ENCODE peak calls at places on chromosomes 3 and 15, in nine cellular contexts. One of them, this sample, is unnamed.

GRCh38 chr15:60799885-60800728 is 321.2 kb upstream of the ICE2 start:
- DNase-seq in NCI-H146: no peak
- DNase-seq in MCF 10A: no peak
- DNase-seq in NCI-H1092 treated with DMSO at 0.1 percent for 48 hours: no peak
- DNase-seq in myocyte: no peak
- DNase-seq in mammary epithelial cell: no peak
- DNase-seq in central memory CD8-positive, alpha-beta T cell: no peak
- DNase-seq in HS-5: peak
- DNase-seq in stimulated activated CD8-positive, alpha-beta memory T cell treated with anti-CD3 and anti-CD28 coated beads, Interleukin-7, amount 100 ng/mL, for 24 hours: no peak
- DNase-seq in this sample: no peak

GRCh38 chr3:20043398-20043797 is 3.2 kb downstream of the KAT2B start:
- DNase-seq in NCI-H146: no peak
- DNase-seq in MCF 10A: peak
- DNase-seq in NCI-H1092 treated with DMSO at 0.1 percent for 48 hours: no peak
- DNase-seq in myocyte: peak
- DNase-seq in mammary epithelial cell: no peak
- DNase-seq in central memory CD8-positive, alpha-beta T cell: peak
- DNase-seq in HS-5: no peak
- DNase-seq in stimulated activated CD8-positive, alpha-beta memory T cell treated with anti-CD3 and anti-CD28 coated beads, Interleukin-7, amount 100 ng/mL, for 24 hours: no peak
- DNase-seq in this sample: no peak

GRCh38 chr15:31824009-31824408 is 206.3 kb upstream of the CHRNA7 start:
- DNase-seq in NCI-H146: no peak
- DNase-seq in MCF 10A: no peak
- DNase-seq in NCI-H1092 treated with DMSO at 0.1 percent for 48 hours: no peak
- DNase-seq in myocyte: no peak
- DNase-seq in mammary epithelial cell: no peak
- DNase-seq in central memory CD8-positive, alpha-beta T cell: no peak
- DNase-seq in HS-5: no peak
- DNase-seq in stimulated activated CD8-positive, alpha-beta memory T cell treated with anti-CD3 and anti-CD28 coated beads, Interleukin-7, amount 100 ng/mL, for 24 hours: no peak
- DNase-seq in this sample: no peak

GRCh38 chr3:67459131-67459530 is 195.3 kb downstream of the SUCLG2 start:
- DNase-seq in NCI-H146: no peak
- DNase-seq in MCF 10A: no peak
- DNase-seq in NCI-H1092 treated with DMSO at 0.1 percent for 48 hours: no peak
- DNase-seq in myocyte: no peak
- DNase-seq in mammary epithelial cell: no peak
- DNase-seq in central memory CD8-positive, alpha-beta T cell: no peak
- DNase-seq in HS-5: no peak
- DNase-seq in stimulated activated CD8-positive, alpha-beta memory T cell treated with anti-CD3 and anti-CD28 coated beads, Interleukin-7, amount 100 ng/mL, for 24 hours: no peak
- DNase-seq in this sample: no peak

GRCh38 chr15:30885814-30886213 is 17.9 kb upstream of the FAN1 start:
- DNase-seq in NCI-H146: no peak
- DNase-seq in MCF 10A: peak
- DNase-seq in NCI-H1092 treated with DMSO at 0.1 percent for 48 hours: no peak
- DNase-seq in myocyte: peak
- DNase-seq in mammary epithelial cell: no peak
- DNase-seq in central memory CD8-positive, alpha-beta T cell: no peak
- DNase-seq in HS-5: no peak
- DNase-seq in stimulated activated CD8-positive, alpha-beta memory T cell treated with anti-CD3 and anti-CD28 coated beads, Interleukin-7, amount 100 ng/mL, for 24 hours: no peak
- DNase-seq in this sample: no peak

GRCh38 chr15:94229591-94230365 is 1.6 kb upstream of the MCTP2 start:
- DNase-seq in NCI-H146: no peak
- DNase-seq in MCF 10A: no peak
- DNase-seq in NCI-H1092 treated with DMSO at 0.1 percent for 48 hours: no peak
- DNase-seq in myocyte: no peak
- DNase-seq in mammary epithelial cell: peak
- DNase-seq in central memory CD8-positive, alpha-beta T cell: peak
- DNase-seq in HS-5: no peak
- DNase-seq in stimulated activated CD8-positive, alpha-beta memory T cell treated with anti-CD3 and anti-CD28 coated beads, Interleukin-7, amount 100 ng/mL, for 24 hours: no peak
- DNase-seq in this sample: no peak

GRCh38 chr3:53554559-53555511 is 60.4 kb downstream of the CACNA1D start:
- DNase-seq in NCI-H146: no peak
- DNase-seq in MCF 10A: no peak
- DNase-seq in NCI-H1092 treated with DMSO at 0.1 percent for 48 hours: no peak
- DNase-seq in myocyte: no peak
- DNase-seq in mammary epithelial cell: no peak
- DNase-seq in central memory CD8-positive, alpha-beta T cell: no peak
- DNase-seq in HS-5: no peak
- DNase-seq in stimulated activated CD8-positive, alpha-beta memory T cell treated with anti-CD3 and anti-CD28 coated beads, Interleukin-7, amount 100 ng/mL, for 24 hours: no peak
- DNase-seq in this sample: no peak

GRCh38 chr3:169103941-169104340 is 559.6 kb downstream of the MECOM start:
- DNase-seq in NCI-H146: no peak
- DNase-seq in MCF 10A: no peak
- DNase-seq in NCI-H1092 treated with DMSO at 0.1 percent for 48 hours: no peak
- DNase-seq in myocyte: peak
- DNase-seq in mammary epithelial cell: no peak
- DNase-seq in central memory CD8-positive, alpha-beta T cell: no peak
- DNase-seq in HS-5: no peak
- DNase-seq in stimulated activated CD8-positive, alpha-beta memory T cell treated with anti-CD3 and anti-CD28 coated beads, Interleukin-7, amount 100 ng/mL, for 24 hours: no peak
- DNase-seq in this sample: no peak

GRCh38 chr3:134757549-134758069 is 37.5 kb upstream of the EPHB1 start:
- DNase-seq in NCI-H146: no peak
- DNase-seq in MCF 10A: no peak
- DNase-seq in NCI-H1092 treated with DMSO at 0.1 percent for 48 hours: no peak
- DNase-seq in myocyte: no peak
- DNase-seq in mammary epithelial cell: no peak
- DNase-seq in central memory CD8-positive, alpha-beta T cell: no peak
- DNase-seq in HS-5: no peak
- DNase-seq in stimulated activated CD8-positive, alpha-beta memory T cell treated with anti-CD3 and anti-CD28 coated beads, Interleukin-7, amount 100 ng/mL, for 24 hours: no peak
- DNase-seq in this sample: no peak

GRCh38 chr15:56074866-56075265 is 81.5 kb upstream of the NEDD4 start:
- DNase-seq in NCI-H146: peak
- DNase-seq in MCF 10A: no peak
- DNase-seq in NCI-H1092 treated with DMSO at 0.1 percent for 48 hours: no peak
- DNase-seq in myocyte: no peak
- DNase-seq in mammary epithelial cell: no peak
- DNase-seq in central memory CD8-positive, alpha-beta T cell: no peak
- DNase-seq in HS-5: no peak
- DNase-seq in stimulated activated CD8-positive, alpha-beta memory T cell treated with anti-CD3 and anti-CD28 coated beads, Interleukin-7, amount 100 ng/mL, for 24 hours: no peak
- DNase-seq in this sample: no peak

GRCh38 chr15:35925634-35926380 is 379.8 kb upstream of the DPH6 start:
- DNase-seq in NCI-H146: no peak
- DNase-seq in MCF 10A: peak
- DNase-seq in NCI-H1092 treated with DMSO at 0.1 percent for 48 hours: no peak
- DNase-seq in myocyte: no peak
- DNase-seq in mammary epithelial cell: peak
- DNase-seq in central memory CD8-positive, alpha-beta T cell: no peak
- DNase-seq in HS-5: no peak
- DNase-seq in stimulated activated CD8-positive, alpha-beta memory T cell treated with anti-CD3 and anti-CD28 coated beads, Interleukin-7, amount 100 ng/mL, for 24 hours: no peak
- DNase-seq in this sample: no peak

GRCh38 chr3:52873433-52874159 is 23.8 kb downstream of the STIMATE start:
- DNase-seq in NCI-H146: no peak
- DNase-seq in MCF 10A: peak
- DNase-seq in NCI-H1092 treated with DMSO at 0.1 percent for 48 hours: no peak
- DNase-seq in myocyte: peak
- DNase-seq in mammary epithelial cell: peak
- DNase-seq in central memory CD8-positive, alpha-beta T cell: no peak
- DNase-seq in HS-5: no peak
- DNase-seq in stimulated activated CD8-positive, alpha-beta memory T cell treated with anti-CD3 and anti-CD28 coated beads, Interleukin-7, amount 100 ng/mL, for 24 hours: no peak
- DNase-seq in this sample: no peak

GRCh38 chr3:188060436-188060835 is 93.5 kb upstream of the LPP start:
- DNase-seq in NCI-H146: no peak
- DNase-seq in MCF 10A: no peak
- DNase-seq in NCI-H1092 treated with DMSO at 0.1 percent for 48 hours: no peak
- DNase-seq in myocyte: no peak
- DNase-seq in mammary epithelial cell: no peak
- DNase-seq in central memory CD8-positive, alpha-beta T cell: no peak
- DNase-seq in HS-5: no peak
- DNase-seq in stimulated activated CD8-positive, alpha-beta memory T cell treated with anti-CD3 and anti-CD28 coated beads, Interleukin-7, amount 100 ng/mL, for 24 hours: no peak
- DNase-seq in this sample: no peak

GRCh38 chr3:140931016-140931454 is 10.6 kb upstream of the SLC25A36 start:
- DNase-seq in NCI-H146: no peak
- DNase-seq in MCF 10A: no peak
- DNase-seq in NCI-H1092 treated with DMSO at 0.1 percent for 48 hours: no peak
- DNase-seq in myocyte: peak
- DNase-seq in mammary epithelial cell: no peak
- DNase-seq in central memory CD8-positive, alpha-beta T cell: no peak
- DNase-seq in HS-5: no peak
- DNase-seq in stimulated activated CD8-positive, alpha-beta memory T cell treated with anti-CD3 and anti-CD28 coated beads, Interleukin-7, amount 100 ng/mL, for 24 hours: no peak
- DNase-seq in this sample: no peak

GRCh38 chr3:42369832-42370231 is 40.6 kb downstream of the LYZL4 start:
- DNase-seq in NCI-H146: no peak
- DNase-seq in MCF 10A: no peak
- DNase-seq in NCI-H1092 treated with DMSO at 0.1 percent for 48 hours: no peak
- DNase-seq in myocyte: no peak
- DNase-seq in mammary epithelial cell: no peak
- DNase-seq in central memory CD8-positive, alpha-beta T cell: no peak
- DNase-seq in HS-5: no peak
- DNase-seq in stimulated activated CD8-positive, alpha-beta memory T cell treated with anti-CD3 and anti-CD28 coated beads, Interleukin-7, amount 100 ng/mL, for 24 hours: no peak
- DNase-seq in this sample: no peak

GRCh38 chr3:123156276-123156995 is 45.3 kb upstream of the SEC22A start:
- DNase-seq in NCI-H146: no peak
- DNase-seq in MCF 10A: no peak
- DNase-seq in NCI-H1092 treated with DMSO at 0.1 percent for 48 hours: no peak
- DNase-seq in myocyte: no peak
- DNase-seq in mammary epithelial cell: no peak
- DNase-seq in central memory CD8-positive, alpha-beta T cell: peak
- DNase-seq in HS-5: no peak
- DNase-seq in stimulated activated CD8-positive, alpha-beta memory T cell treated with anti-CD3 and anti-CD28 coated beads, Interleukin-7, amount 100 ng/mL, for 24 hours: no peak
- DNase-seq in this sample: no peak

GRCh38 chr3:143314291-143315093 is 194.9 kb downstream of the CHST2 start:
- DNase-seq in NCI-H146: no peak
- DNase-seq in MCF 10A: no peak
- DNase-seq in NCI-H1092 treated with DMSO at 0.1 percent for 48 hours: no peak
- DNase-seq in myocyte: peak
- DNase-seq in mammary epithelial cell: no peak
- DNase-seq in central memory CD8-positive, alpha-beta T cell: no peak
- DNase-seq in HS-5: no peak
- DNase-seq in stimulated activated CD8-positive, alpha-beta memory T cell treated with anti-CD3 and anti-CD28 coated beads, Interleukin-7, amount 100 ng/mL, for 24 hours: no peak
- DNase-seq in this sample: no peak

GRCh38 chr3:186979837-186980236 is 49.5 kb downstream of the ST6GAL1 start:
- DNase-seq in NCI-H146: no peak
- DNase-seq in MCF 10A: peak
- DNase-seq in NCI-H1092 treated with DMSO at 0.1 percent for 48 hours: no peak
- DNase-seq in myocyte: no peak
- DNase-seq in mammary epithelial cell: peak
- DNase-seq in central memory CD8-positive, alpha-beta T cell: no peak
- DNase-seq in HS-5: no peak
- DNase-seq in stimulated activated CD8-positive, alpha-beta memory T cell treated with anti-CD3 and anti-CD28 coated beads, Interleukin-7, amount 100 ng/mL, for 24 hours: no peak
- DNase-seq in this sample: no peak

GRCh38 chr15:84079885-84080777 is 155.4 kb upstream of the GOLGA6L4 start:
- DNase-seq in NCI-H146: peak
- DNase-seq in MCF 10A: no peak
- DNase-seq in NCI-H1092 treated with DMSO at 0.1 percent for 48 hours: peak
- DNase-seq in myocyte: peak
- DNase-seq in mammary epithelial cell: no peak
- DNase-seq in central memory CD8-positive, alpha-beta T cell: no peak
- DNase-seq in HS-5: no peak
- DNase-seq in stimulated activated CD8-positive, alpha-beta memory T cell treated with anti-CD3 and anti-CD28 coated beads, Interleukin-7, amount 100 ng/mL, for 24 hours: peak
- DNase-seq in this sample: no peak

GRCh38 chr3:46660543-46661523 is 32.6 kb downstream of the ALS2CL start:
- DNase-seq in NCI-H146: peak
- DNase-seq in MCF 10A: peak
- DNase-seq in NCI-H1092 treated with DMSO at 0.1 percent for 48 hours: peak
- DNase-seq in myocyte: no peak
- DNase-seq in mammary epithelial cell: peak
- DNase-seq in central memory CD8-positive, alpha-beta T cell: no peak
- DNase-seq in HS-5: no peak
- DNase-seq in stimulated activated CD8-positive, alpha-beta memory T cell treated with anti-CD3 and anti-CD28 coated beads, Interleukin-7, amount 100 ng/mL, for 24 hours: no peak
- DNase-seq in this sample: no peak

GRCh38 chr3:141306922-141307321 is 61.4 kb upstream of the ZBTB38 start:
- DNase-seq in NCI-H146: no peak
- DNase-seq in MCF 10A: no peak
- DNase-seq in NCI-H1092 treated with DMSO at 0.1 percent for 48 hours: no peak
- DNase-seq in myocyte: no peak
- DNase-seq in mammary epithelial cell: no peak
- DNase-seq in central memory CD8-positive, alpha-beta T cell: no peak
- DNase-seq in HS-5: no peak
- DNase-seq in stimulated activated CD8-positive, alpha-beta memory T cell treated with anti-CD3 and anti-CD28 coated beads, Interleukin-7, amount 100 ng/mL, for 24 hours: no peak
- DNase-seq in this sample: no peak

GRCh38 chr15:49644364-49644794 is 23.5 kb downstream of the DTWD1 start:
- DNase-seq in NCI-H146: no peak
- DNase-seq in MCF 10A: no peak
- DNase-seq in NCI-H1092 treated with DMSO at 0.1 percent for 48 hours: peak
- DNase-seq in myocyte: no peak
- DNase-seq in mammary epithelial cell: no peak
- DNase-seq in central memory CD8-positive, alpha-beta T cell: no peak
- DNase-seq in HS-5: no peak
- DNase-seq in stimulated activated CD8-positive, alpha-beta memory T cell treated with anti-CD3 and anti-CD28 coated beads, Interleukin-7, amount 100 ng/mL, for 24 hours: no peak
- DNase-seq in this sample: no peak

GRCh38 chr3:10119376-10119775 is 3.9 kb downstream of the BRK1 start:
- DNase-seq in NCI-H146: no peak
- DNase-seq in MCF 10A: no peak
- DNase-seq in NCI-H1092 treated with DMSO at 0.1 percent for 48 hours: no peak
- DNase-seq in myocyte: no peak
- DNase-seq in mammary epithelial cell: no peak
- DNase-seq in central memory CD8-positive, alpha-beta T cell: no peak
- DNase-seq in HS-5: no peak
- DNase-seq in stimulated activated CD8-positive, alpha-beta memory T cell treated with anti-CD3 and anti-CD28 coated beads, Interleukin-7, amount 100 ng/mL, for 24 hours: no peak
- DNase-seq in this sample: no peak

GRCh38 chr15:76200641-76201105 is 110.6 kb downstream of the ETFA start:
- DNase-seq in NCI-H146: no peak
- DNase-seq in MCF 10A: no peak
- DNase-seq in NCI-H1092 treated with DMSO at 0.1 percent for 48 hours: no peak
- DNase-seq in myocyte: no peak
- DNase-seq in mammary epithelial cell: no peak
- DNase-seq in central memory CD8-positive, alpha-beta T cell: no peak
- DNase-seq in HS-5: no peak
- DNase-seq in stimulated activated CD8-positive, alpha-beta memory T cell treated with anti-CD3 and anti-CD28 coated beads, Interleukin-7, amount 100 ng/mL, for 24 hours: no peak
- DNase-seq in this sample: no peak

GRCh38 chr3:79954756-79955155 is 187.0 kb upstream of the ROBO1 start:
- DNase-seq in NCI-H146: no peak
- DNase-seq in MCF 10A: peak
- DNase-seq in NCI-H1092 treated with DMSO at 0.1 percent for 48 hours: no peak
- DNase-seq in myocyte: no peak
- DNase-seq in mammary epithelial cell: peak
- DNase-seq in central memory CD8-positive, alpha-beta T cell: no peak
- DNase-seq in HS-5: no peak
- DNase-seq in stimulated activated CD8-positive, alpha-beta memory T cell treated with anti-CD3 and anti-CD28 coated beads, Interleukin-7, amount 100 ng/mL, for 24 hours: no peak
- DNase-seq in this sample: no peak

GRCh38 chr3:31652296-31652695 is 119.6 kb downstream of the STT3B start:
- DNase-seq in NCI-H146: no peak
- DNase-seq in MCF 10A: no peak
- DNase-seq in NCI-H1092 treated with DMSO at 0.1 percent for 48 hours: no peak
- DNase-seq in myocyte: no peak
- DNase-seq in mammary epithelial cell: no peak
- DNase-seq in central memory CD8-positive, alpha-beta T cell: no peak
- DNase-seq in HS-5: no peak
- DNase-seq in stimulated activated CD8-positive, alpha-beta memory T cell treated with anti-CD3 and anti-CD28 coated beads, Interleukin-7, amount 100 ng/mL, for 24 hours: no peak
- DNase-seq in this sample: no peak

GRCh38 chr3:197003461-197004385 is 25.9 kb downstream of the MELTF start:
- DNase-seq in NCI-H146: peak
- DNase-seq in MCF 10A: peak
- DNase-seq in NCI-H1092 treated with DMSO at 0.1 percent for 48 hours: peak
- DNase-seq in myocyte: no peak
- DNase-seq in mammary epithelial cell: no peak
- DNase-seq in central memory CD8-positive, alpha-beta T cell: no peak
- DNase-seq in HS-5: no peak
- DNase-seq in stimulated activated CD8-positive, alpha-beta memory T cell treated with anti-CD3 and anti-CD28 coated beads, Interleukin-7, amount 100 ng/mL, for 24 hours: no peak
- DNase-seq in this sample: no peak

GRCh38 chr15:53757906-53758305 is 1.6 kb downstream of the WDR72 start:
- DNase-seq in NCI-H146: no peak
- DNase-seq in MCF 10A: no peak
- DNase-seq in NCI-H1092 treated with DMSO at 0.1 percent for 48 hours: no peak
- DNase-seq in myocyte: no peak
- DNase-seq in mammary epithelial cell: no peak
- DNase-seq in central memory CD8-positive, alpha-beta T cell: no peak
- DNase-seq in HS-5: no peak
- DNase-seq in stimulated activated CD8-positive, alpha-beta memory T cell treated with anti-CD3 and anti-CD28 coated beads, Interleukin-7, amount 100 ng/mL, for 24 hours: no peak
- DNase-seq in this sample: no peak

GRCh38 chr3:139794469-139795265 is 116.9 kb upstream of the NMNAT3 start:
- DNase-seq in NCI-H146: no peak
- DNase-seq in MCF 10A: no peak
- DNase-seq in NCI-H1092 treated with DMSO at 0.1 percent for 48 hours: no peak
- DNase-seq in myocyte: no peak
- DNase-seq in mammary epithelial cell: peak
- DNase-seq in central memory CD8-positive, alpha-beta T cell: no peak
- DNase-seq in HS-5: no peak
- DNase-seq in stimulated activated CD8-positive, alpha-beta memory T cell treated with anti-CD3 and anti-CD28 coated beads, Interleukin-7, amount 100 ng/mL, for 24 hours: no peak
- DNase-seq in this sample: no peak

GRCh38 chr15:68201153-68201878 is 3.8 kb downstream of the CALML4 start:
- DNase-seq in NCI-H146: no peak
- DNase-seq in MCF 10A: no peak
- DNase-seq in NCI-H1092 treated with DMSO at 0.1 percent for 48 hours: no peak
- DNase-seq in myocyte: no peak
- DNase-seq in mammary epithelial cell: no peak
- DNase-seq in central memory CD8-positive, alpha-beta T cell: no peak
- DNase-seq in HS-5: no peak
- DNase-seq in stimulated activated CD8-positive, alpha-beta memory T cell treated with anti-CD3 and anti-CD28 coated beads, Interleukin-7, amount 100 ng/mL, for 24 hours: no peak
- DNase-seq in this sample: no peak

GRCh38 chr15:78061963-78062427 is 15.5 kb downstream of the TBC1D2B start:
- DNase-seq in NCI-H146: no peak
- DNase-seq in MCF 10A: no peak
- DNase-seq in NCI-H1092 treated with DMSO at 0.1 percent for 48 hours: peak
- DNase-seq in myocyte: peak
- DNase-seq in mammary epithelial cell: no peak
- DNase-seq in central memory CD8-positive, alpha-beta T cell: peak
- DNase-seq in HS-5: no peak
- DNase-seq in stimulated activated CD8-positive, alpha-beta memory T cell treated with anti-CD3 and anti-CD28 coated beads, Interleukin-7, amount 100 ng/mL, for 24 hours: no peak
- DNase-seq in this sample: no peak